ENCODE peak calls at places on chromosomes 1 and 21, in nine cellular contexts. J is SK-N-SH, T is H9, B is brain microvascular endothelial cell, I is B cell, S is cardiac fibroblast, Q is K562, M is body of pancreas, A is heart left ventricle. G is an unnamed sample.

GRCh38 chr1:67020304-67020703 is 33.6 kb downstream of the SLC35D1 start:
- DNase-seq in J (no peak), T (no peak), B (peak; percentile 33), I (no peak), S (peak; percentile 69), Q (no peak), M (no peak), A (no peak), G (no peak)

GRCh38 chr1:71365451-71365850 is 284.6 kb upstream of the ZRANB2 start:
- DNase-seq in J (no peak), T (no peak), B (no peak), I (no peak), S (peak; percentile 51), Q (no peak), M (no peak), A (no peak), G (no peak)

GRCh38 chr1:182684128-182684828 is at the start of gene RGS8:
- DNase-seq in J (peak; percentile 27), T (no peak), B (no peak), I (no peak), S (no peak), Q (no peak), M (no peak), A (no peak), G (no peak)

GRCh38 chr1:186183970-186184628 is 191.0 kb downstream of the TPR start:
- DNase-seq in J (no peak), T (no peak), B (no peak), I (no peak), S (peak; percentile 41), Q (no peak), M (no peak), A (no peak), G (no peak)

GRCh38 chr1:74811421-74812179 is 78.6 kb downstream of the TYW3 start:
- DNase-seq in J (no peak), T (no peak), B (no peak), I (no peak), S (no peak), Q (no peak), M (no peak), A (no peak), G (no peak)

GRCh38 chr1:48955774-48956173 is 179.1 kb upstream of the BEND5 start:
- DNase-seq in J (no peak), T (no peak), B (no peak), I (no peak), S (no peak), Q (no peak), M (peak; percentile 28), A (no peak), G (no peak)

GRCh38 chr1:18748435-18748834 is 111.0 kb downstream of the TAS1R2 start:
- DNase-seq in J (no peak), T (no peak), B (no peak), I (no peak), S (no peak), Q (no peak), M (no peak), A (no peak), G (no peak)

GRCh38 chr1:18795002-18795689 is 64.3 kb downstream of the TAS1R2 start:
- DNase-seq in J (no peak), T (no peak), B (no peak), I (no peak), S (no peak), Q (no peak), M (no peak), A (no peak), G (no peak)

GRCh38 chr21:25772680-25773079 is 37.9 kb downstream of the GABPA start:
- DNase-seq in J (no peak), T (no peak), B (no peak), I (no peak), S (peak; percentile 10), Q (no peak), M (no peak), A (no peak), G (no peak)

GRCh38 chr1:180156631-180157091 is 2.0 kb downstream of the QSOX1 start:
- DNase-seq in J (no peak), T (no peak), B (peak; percentile 69), I (no peak), S (peak; percentile 82), Q (no peak), M (no peak), A (no peak), G (no peak)

GRCh38 chr1:234840253-234840652 is 230.3 kb upstream of the IRF2BP2 start:
- DNase-seq in J (no peak), T (no peak), B (no peak), I (no peak), S (no peak), Q (no peak), M (no peak), A (no peak), G (no peak)

GRCh38 chr1:8661185-8662110 is 156.0 kb downstream of the RERE start:
- DNase-seq in J (no peak), T (no peak), B (peak; percentile 94), I (no peak), S (peak; percentile 97), Q (peak; percentile 30), M (peak; percentile 62), A (peak; percentile 60), G (peak; percentile 35)

GRCh38 chr1:1539310-1540014 is 962 bp downstream of the TMEM240 start:
- DNase-seq in J (peak; percentile 87), T (peak; percentile 61), B (no peak), I (peak; percentile 44), S (peak; percentile 32), Q (no peak), M (no peak), A (no peak), G (no peak)

GRCh38 chr1:3691421-3692204 is 39.3 kb downstream of the TP73 start:
- DNase-seq in J (no peak), T (no peak), B (no peak), I (no peak), S (no peak), Q (no peak), M (no peak), A (no peak), G (no peak)

GRCh38 chr1:3695326-3696217 is 43.3 kb downstream of the TP73 start:
- DNase-seq in J (peak; percentile 96), T (peak; percentile 85), B (peak; percentile 23), I (peak; percentile 62), S (peak; percentile 42), Q (peak; percentile 83), M (peak; percentile 68), A (peak; percentile 40), G (peak; percentile 79)

GRCh38 chr1:3692593-3692992 is 40.3 kb downstream of the TP73 start:
- DNase-seq in J (no peak), T (no peak), B (no peak), I (no peak), S (no peak), Q (no peak), M (no peak), A (no peak), G (no peak)

GRCh38 chr1:3690282-3691065 is 38.2 kb downstream of the TP73 start:
- DNase-seq in J (no peak), T (no peak), B (no peak), I (no peak), S (no peak), Q (no peak), M (no peak), A (no peak), G (no peak)

DNA sequence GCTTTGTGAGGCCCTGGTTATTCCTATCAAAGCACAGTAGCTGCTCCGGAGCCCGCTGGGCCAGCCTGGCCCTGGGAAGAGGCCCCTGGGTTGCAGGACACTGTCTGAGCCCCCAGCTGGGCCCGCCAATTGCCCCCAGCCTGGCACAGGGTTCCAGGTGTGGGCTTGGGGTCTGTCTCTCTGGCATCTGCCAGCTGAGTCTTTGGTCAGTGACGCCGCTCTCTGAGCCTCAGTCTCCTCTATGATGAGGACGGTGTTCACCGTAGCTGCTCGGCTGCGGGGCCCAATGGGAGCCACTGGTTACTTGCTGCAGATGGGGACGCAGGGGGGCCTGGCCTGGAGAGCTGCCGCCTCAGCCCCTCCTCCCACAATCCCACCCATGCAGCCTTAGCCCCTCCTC is 41.0 kb downstream of the TP73 start:
- DNase-seq in J (no peak), T (no peak), B (no peak), I (no peak), S (no peak), Q (no peak), M (no peak), A (no peak), G (no peak)
- TF ChIP-seq CTCF in J (no peak), T (no peak), B (no peak), I (no peak), S (no peak), Q (no peak), M (no peak), A (no peak), G (no peak)

DNA sequence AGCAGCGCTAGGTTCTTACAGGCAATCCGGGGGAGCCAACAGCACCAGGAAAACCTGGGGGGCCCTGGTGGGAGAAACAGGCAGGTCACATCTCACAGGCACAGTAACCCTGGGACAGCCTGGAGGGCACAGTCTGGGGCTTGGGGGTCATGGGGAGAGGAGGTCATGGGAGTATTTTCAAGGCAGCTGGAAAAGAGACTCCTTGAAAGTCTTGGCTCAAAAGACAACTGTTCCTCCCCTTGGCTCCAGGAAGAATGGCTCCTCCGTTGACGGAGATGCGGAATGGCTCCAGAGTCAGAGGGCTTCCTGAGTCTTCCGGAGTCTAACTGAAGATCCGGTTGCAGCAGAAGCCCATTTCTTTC is 25.9 kb upstream of the PEF1 start:
- DNase-seq in J (no peak), T (no peak), B (no peak), I (no peak), S (no peak), Q (no peak), M (no peak), A (no peak), G (no peak)
- TF ChIP-seq CTCF in J (no peak), T (no peak), B (no peak), I (no peak), S (no peak), Q (no peak), M (no peak), A (no peak), G (no peak)

DNA sequence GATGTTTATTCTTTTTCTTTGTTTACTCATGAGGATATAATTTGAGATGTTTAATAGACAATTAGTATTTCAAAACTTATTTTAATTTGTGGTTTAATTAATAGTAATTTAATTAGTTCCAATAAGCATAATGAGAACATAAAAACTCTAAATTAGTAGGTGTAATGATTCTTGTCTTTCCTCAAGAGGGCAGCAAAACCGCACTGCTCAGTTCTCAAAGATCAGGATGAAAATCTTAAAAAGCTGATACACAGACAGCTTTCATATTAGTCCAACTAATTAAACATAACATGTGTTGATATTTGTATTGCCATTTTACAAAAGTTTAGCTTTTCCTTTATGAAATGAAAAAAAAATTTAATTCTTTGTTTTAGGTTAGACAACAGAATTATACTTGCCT is 106.7 kb upstream of the C21orf91 start:
- DNase-seq in J (no peak), T (no peak), B (no peak), I (no peak), S (peak; percentile 52), Q (no peak), M (no peak), A (no peak), G (no peak)
- TF ChIP-seq CTCF in J (peak; percentile 60), T (peak; percentile 77), B (peak; percentile 64), I (no peak), S (peak; percentile 48), Q (no peak), M (peak; percentile 15), A (peak; percentile 58), G (peak; percentile 25)

DNA sequence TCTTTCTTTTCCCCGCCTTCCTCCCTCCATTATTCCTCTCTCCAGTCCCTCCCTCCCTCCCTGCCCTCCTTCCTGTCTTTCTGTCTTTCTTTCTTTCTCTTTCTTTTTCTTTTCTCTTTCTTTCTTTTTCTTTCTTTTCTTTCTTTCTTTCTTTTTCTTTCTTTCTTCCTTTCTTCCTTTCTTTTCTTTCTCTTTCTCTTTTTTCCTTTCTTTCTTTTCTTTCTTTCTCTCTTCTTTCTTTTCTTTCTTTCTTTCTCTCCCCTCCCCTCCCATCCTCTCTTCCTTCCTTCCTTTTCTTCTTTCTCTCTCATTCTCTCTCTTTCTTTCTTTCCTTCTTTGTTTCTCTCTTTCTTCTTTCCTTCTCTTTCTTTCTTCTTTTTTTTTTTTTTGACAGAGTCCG is 402.2 kb upstream of the PLXNA2 start:
- DNase-seq in J (no peak), T (no peak), B (no peak), I (no peak), S (no peak), Q (no peak), M (no peak), A (no peak), G (no peak)
- TF ChIP-seq CTCF in J (no peak), T (no peak), B (no peak), I (peak; percentile 29), S (no peak), Q (no peak), M (no peak), A (no peak), G (no peak)